ENCODE peak calls at places on chromosomes 13 and 19, in ten cellular contexts. O is nephron progenitor cell, F is H9, G is ovary, U is AG04450, Y is transverse colon, I is fibroblast of the aortic adventitia, X is RWPE1, T is fibroblast of mammary gland, C is thoracic aorta. R is an unnamed sample.

GRCh38 chr19:13155472-13156284 is 5.5 kb downstream of the IER2 start:
- DNase-seq in O (peak), F (peak), G (peak), U (no peak), Y (peak), I (peak), X (peak), T (peak), C (no peak), R (peak)

GRCh38 chr19:53809518-53810186 is 14.5 kb downstream of the NLRP12 start:
- DNase-seq in O (peak), F (peak), G (no peak), U (no peak), Y (no peak), I (no peak), X (no peak), T (no peak), C (no peak), R (no peak)

GRCh38 chr13:34591801-34592454 is 350.1 kb upstream of the NBEA start:
- DNase-seq in O (no peak), F (no peak), G (no peak), U (no peak), Y (no peak), I (no peak), X (no peak), T (no peak), C (no peak), R (no peak)

GRCh38 chr19:28303502-28303901 is 909.4 kb downstream of the UQCRFS1 start:
- DNase-seq in O (no peak), F (no peak), G (no peak), U (no peak), Y (no peak), I (no peak), X (no peak), T (no peak), C (no peak), R (no peak)

GRCh38 chr13:91699863-91700262 is 301.4 kb downstream of the GPC5 start:
- DNase-seq in O (no peak), F (no peak), G (no peak), U (no peak), Y (no peak), I (no peak), X (no peak), T (no peak), C (no peak), R (no peak)

GRCh38 chr13:33279898-33280549 is 5.5 kb downstream of the STARD13 start:
- DNase-seq in O (no peak), F (no peak), G (no peak), U (no peak), Y (no peak), I (peak), X (peak), T (peak), C (no peak), R (peak)

GRCh38 chr13:41650706-41651105 is 193.4 kb downstream of the RGCC start:
- DNase-seq in O (no peak), F (no peak), G (no peak), U (no peak), Y (no peak), I (no peak), X (no peak), T (no peak), C (no peak), R (no peak)

GRCh38 chr13:31477961-31478360 is 261.4 kb upstream of the RXFP2 start:
- DNase-seq in O (no peak), F (no peak), G (no peak), U (no peak), Y (no peak), I (peak), X (no peak), T (peak), C (no peak), R (peak)

GRCh38 chr19:21308778-21309177 is 20.4 kb downstream of the ZNF708 start:
- DNase-seq in O (no peak), F (no peak), G (no peak), U (no peak), Y (no peak), I (no peak), X (no peak), T (no peak), C (no peak), R (no peak)

GRCh38 chr19:1699386-1699785 is 47.0 kb upstream of the TCF3 start:
- DNase-seq in O (no peak), F (no peak), G (no peak), U (no peak), Y (no peak), I (no peak), X (no peak), T (no peak), C (no peak), R (no peak)

GRCh38 chr13:31012285-31013024 is 80.0 kb downstream of the TEX26 start:
- DNase-seq in O (no peak), F (peak), G (no peak), U (no peak), Y (no peak), I (peak), X (peak), T (peak), C (no peak), R (peak)

GRCh38 chr13:35554972-35555623 is 78.6 kb upstream of the MAB21L1 start:
- DNase-seq in O (no peak), F (no peak), G (no peak), U (no peak), Y (no peak), I (no peak), X (no peak), T (peak), C (no peak), R (no peak)

GRCh38 chr13:43744630-43745029 is 42.1 kb downstream of the ENOX1 start:
- DNase-seq in O (no peak), F (no peak), G (no peak), U (no peak), Y (no peak), I (no peak), X (no peak), T (peak), C (no peak), R (no peak)

GRCh38 chr13:111967572-111968201 is 99.3 kb upstream of the SOX1 start:
- DNase-seq in O (no peak), F (no peak), G (no peak), U (no peak), Y (no peak), I (no peak), X (no peak), T (no peak), C (no peak), R (no peak)

GRCh38 chr13:110433014-110433413 is 125.9 kb downstream of the COL4A2 start:
- DNase-seq in O (no peak), F (no peak), G (no peak), U (no peak), Y (no peak), I (no peak), X (no peak), T (no peak), C (peak), R (no peak)

GRCh38 chr19:44851427-44851826 is 5.3 kb downstream of the NECTIN2 start:
- DNase-seq in O (no peak), F (no peak), G (no peak), U (no peak), Y (no peak), I (no peak), X (no peak), T (no peak), C (no peak), R (no peak)

GRCh38 chr19:51417807-51418152 is 338 bp upstream of the SIGLEC10 start:
- DNase-seq in O (no peak), F (no peak), G (no peak), U (no peak), Y (no peak), I (no peak), X (no peak), T (no peak), C (no peak), R (no peak)

GRCh38 chr13:47110141-47110540 is 213.3 kb upstream of the HTR2A start:
- DNase-seq in O (no peak), F (no peak), G (no peak), U (no peak), Y (no peak), I (no peak), X (no peak), T (no peak), C (no peak), R (no peak)

GRCh38 chr13:95452376-95452775 is 100.1 kb upstream of the CLDN10 start:
- DNase-seq in O (no peak), F (no peak), G (no peak), U (no peak), Y (no peak), I (peak), X (no peak), T (no peak), C (no peak), R (no peak)

GRCh38 chr13:24039621-24040475 is 120.7 kb upstream of the SPATA13 start:
- DNase-seq in O (no peak), F (no peak), G (no peak), U (no peak), Y (no peak), I (no peak), X (no peak), T (no peak), C (no peak), R (no peak)

GRCh38 chr19:6800991-6801396 is 28.5 kb downstream of the VAV1 start:
- DNase-seq in O (no peak), F (peak), G (no peak), U (no peak), Y (no peak), I (peak), X (peak), T (peak), C (no peak), R (peak)

GRCh38 chr19:50315773-50316448 is 13.3 kb downstream of the KCNC3 start:
- DNase-seq in O (peak), F (peak), G (no peak), U (no peak), Y (no peak), I (no peak), X (no peak), T (no peak), C (no peak), R (peak)

GRCh38 chr13:110312669-110313031 is 5.6 kb downstream of the COL4A2 start:
- DNase-seq in O (no peak), F (peak), G (no peak), U (no peak), Y (no peak), I (peak), X (no peak), T (peak), C (no peak), R (peak)

GRCh38 chr13:99312493-99312883 is 5.3 kb upstream of the GPR183 start:
- DNase-seq in O (no peak), F (no peak), G (peak), U (no peak), Y (peak), I (peak), X (no peak), T (peak), C (no peak), R (peak)

GRCh38 chr19:532578-533484 is 1.3 kb downstream of the CDC34 start:
- DNase-seq in O (peak), F (peak), G (peak), U (no peak), Y (peak), I (peak), X (peak), T (peak), C (no peak), R (peak)

GRCh38 chr13:110971486-110971885 is 56.6 kb upstream of the ANKRD10 start:
- DNase-seq in O (no peak), F (no peak), G (no peak), U (no peak), Y (no peak), I (no peak), X (no peak), T (no peak), C (no peak), R (no peak)

GRCh38 chr13:111964411-111965035 is 102.4 kb upstream of the SOX1 start:
- DNase-seq in O (no peak), F (no peak), G (no peak), U (no peak), Y (no peak), I (no peak), X (no peak), T (no peak), C (no peak), R (no peak)

GRCh38 chr13:71702253-71702652 is 164.8 kb downstream of the DACH1 start:
- DNase-seq in O (no peak), F (no peak), G (no peak), U (no peak), Y (no peak), I (no peak), X (no peak), T (no peak), C (no peak), R (no peak)

GRCh38 chr19:24060687-24061356 is 26.2 kb upstream of the ZNF254 start:
- DNase-seq in O (no peak), F (no peak), G (no peak), U (no peak), Y (no peak), I (no peak), X (no peak), T (peak), C (no peak), R (no peak)

GRCh38 chr19:4007836-4008539 is 452 bp downstream of the PIAS4 start:
- DNase-seq in O (peak), F (no peak), G (peak), U (no peak), Y (peak), I (no peak), X (no peak), T (no peak), C (no peak), R (no peak)

GRCh38 chr13:46679369-46680180 is 117.4 kb downstream of the ESD start:
- DNase-seq in O (no peak), F (no peak), G (peak), U (no peak), Y (peak), I (peak), X (no peak), T (peak), C (no peak), R (peak)

GRCh38 chr19:45878043-45878794 is 7.7 kb downstream of the IRF2BP1 start:
- DNase-seq in O (no peak), F (no peak), G (no peak), U (no peak), Y (peak), I (no peak), X (no peak), T (no peak), C (no peak), R (no peak)

GRCh38 chr19:45087531-45087930 is 5.4 kb upstream of the PPP1R37 start:
- DNase-seq in O (no peak), F (no peak), G (no peak), U (no peak), Y (no peak), I (no peak), X (no peak), T (no peak), C (no peak), R (no peak)

GRCh38 chr13:35917252-35917941 is 213.8 kb downstream of the DCLK1 start:
- DNase-seq in O (peak), F (no peak), G (no peak), U (no peak), Y (no peak), I (peak), X (no peak), T (no peak), C (no peak), R (no peak)

GRCh38 chr19:32040246-32040645 is 305.2 kb upstream of the ZNF507 start:
- DNase-seq in O (no peak), F (no peak), G (no peak), U (no peak), Y (no peak), I (no peak), X (no peak), T (no peak), C (no peak), R (no peak)

GRCh38 chr19:17245535-17245984 is at the start of gene NR2F6:
- DNase-seq in O (no peak), F (no peak), G (peak), U (no peak), Y (no peak), I (no peak), X (no peak), T (no peak), C (no peak), R (no peak)

GRCh38 chr19:17244618-17245534 is 843 bp downstream of the NR2F6 start:
- DNase-seq in O (no peak), F (no peak), G (peak), U (no peak), Y (peak), I (no peak), X (no peak), T (no peak), C (no peak), R (no peak)

GRCh38 chr19:17249887-17250548 is 4.3 kb upstream of the NR2F6 start:
- DNase-seq in O (no peak), F (no peak), G (no peak), U (no peak), Y (peak), I (no peak), X (no peak), T (no peak), C (no peak), R (no peak)

GRCh38 chr19:17246681-17247425 is 1.1 kb upstream of the NR2F6 start:
- DNase-seq in O (peak), F (no peak), G (no peak), U (no peak), Y (peak), I (peak), X (no peak), T (peak), C (no peak), R (no peak)

GRCh38 chr19:17248011-17248776 is 2.5 kb upstream of the NR2F6 start:
- DNase-seq in O (peak), F (peak), G (no peak), U (no peak), Y (peak), I (no peak), X (peak), T (no peak), C (no peak), R (no peak)
- TF ChIP-seq CTCF in O (no peak), F (no peak), G (no peak), U (no peak), Y (no peak), I (no peak), X (no peak), T (no peak), C (no peak), R (no peak)

GRCh38 chr13:27960362-27961226 is 8.5 kb downstream of the CDX2 start:
- DNase-seq in O (peak), F (peak), G (no peak), U (no peak), Y (peak), I (no peak), X (peak), T (peak), C (no peak), R (peak)
- TF ChIP-seq CTCF in O (peak), F (peak), G (no peak), U (peak), Y (peak), I (peak), X (peak), T (peak), C (no peak), R (peak)

DNA sequence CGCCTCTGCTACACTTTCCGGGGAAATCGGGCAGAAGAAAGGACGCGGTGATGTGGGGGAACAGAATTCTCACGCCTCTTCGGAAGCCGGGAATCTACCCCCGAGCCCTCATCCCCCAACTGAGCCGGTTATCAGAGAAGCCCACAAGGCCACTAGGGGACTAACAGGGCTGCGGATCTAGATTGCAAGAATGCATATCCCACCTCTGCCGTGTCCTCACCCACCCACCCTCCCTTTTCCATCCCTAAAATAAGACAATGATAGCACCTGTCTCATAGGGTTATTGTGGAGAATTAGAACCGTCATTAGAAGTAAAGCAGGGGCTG is 1.1 kb downstream of the IGFLR1 start:
- DNase-seq in O (no peak), F (no peak), G (no peak), U (no peak), Y (no peak), I (no peak), X (no peak), T (no peak), C (no peak), R (no peak)
- TF ChIP-seq CTCF in O (peak), F (peak), G (no peak), U (no peak), Y (no peak), I (peak), X (no peak), T (no peak), C (no peak), R (no peak)

GRCh38 chr13:52851153-52851962 is 2.9 kb upstream of the PCDH8 start:
- DNase-seq in O (peak), F (peak), G (no peak), U (no peak), Y (peak), I (peak), X (peak), T (no peak), C (no peak), R (no peak)

GRCh38 chr13:52852444-52852843 is 4.0 kb upstream of the PCDH8 start:
- DNase-seq in O (no peak), F (no peak), G (no peak), U (no peak), Y (no peak), I (no peak), X (no peak), T (no peak), C (no peak), R (no peak)

GRCh38 chr13:52849727-52850395 is 1.4 kb upstream of the PCDH8 start:
- DNase-seq in O (no peak), F (peak), G (no peak), U (no peak), Y (no peak), I (no peak), X (no peak), T (no peak), C (no peak), R (no peak)

GRCh38 chr13:52848455-52849190 is at the start of gene PCDH8:
- DNase-seq in O (peak), F (peak), G (no peak), U (no peak), Y (no peak), I (no peak), X (no peak), T (no peak), C (no peak), R (no peak)

DNA sequence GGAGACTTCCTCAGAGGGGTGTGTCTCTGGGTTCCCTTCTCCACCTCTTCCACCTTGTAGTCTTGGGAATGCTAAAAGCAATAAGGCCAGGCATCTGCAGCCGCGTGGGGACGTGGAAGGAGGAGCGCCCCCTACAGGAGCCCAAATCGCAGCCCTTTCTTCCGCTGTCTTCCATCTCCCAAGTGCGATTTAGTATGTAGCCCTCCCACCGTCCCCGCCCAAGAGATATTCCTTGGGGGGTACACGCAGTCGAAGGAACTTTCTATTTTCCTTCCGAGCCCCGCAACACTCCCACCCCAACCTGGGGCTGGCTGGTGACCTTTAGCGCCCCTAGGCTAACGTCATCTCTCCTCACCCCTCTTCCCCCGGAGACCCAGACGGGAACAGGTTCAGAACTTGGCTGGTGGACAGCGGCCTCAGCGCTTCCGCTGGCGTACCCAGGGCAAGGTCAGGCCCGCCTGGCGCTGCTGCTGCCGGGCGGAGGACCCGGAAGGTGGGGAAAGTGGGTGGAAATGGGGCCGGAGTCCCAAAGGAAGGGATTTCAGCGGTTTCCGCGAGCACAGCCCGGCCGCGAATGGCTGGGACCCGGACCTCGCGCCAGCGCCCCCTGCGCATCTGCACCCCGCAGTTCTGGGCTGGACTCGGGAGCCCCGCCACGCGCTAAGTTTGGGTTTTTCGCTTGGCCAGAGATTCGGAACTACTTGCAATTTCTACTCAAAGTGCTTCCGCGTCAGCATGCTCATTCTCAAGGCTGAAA is 2.1 kb upstream of the PCDH8 start:
- DNase-seq in O (peak), F (peak), G (peak), U (no peak), Y (peak), I (peak), X (peak), T (peak), C (peak), R (no peak)
- TF ChIP-seq CTCF in O (peak), F (peak), G (no peak), U (no peak), Y (no peak), I (no peak), X (no peak), T (no peak), C (no peak), R (peak)